ENCODE peak calls at places on chromosomes 5 and 9, in four cellular contexts. D is CD8-positive, alpha-beta memory T cell; S is NCI-H1105 treated with DMSO at 0.1 percent for 48 hours; C is RCC 7860. J is an unnamed sample.

GRCh38 chr5:37951946-37952721 is 112.3 kb upstream of the GDNF start:
- DNase-seq in S (no peak), C (no peak), D (no peak), J (no peak)

GRCh38 chr9:124593080-124594058 is 86.2 kb upstream of the NR5A1 start:
- DNase-seq in D (no peak), C (no peak), S (no peak), J (no peak)

GRCh38 chr5:148984333-148984732 is 78.5 kb downstream of the SH3TC2 start:
- DNase-seq in S (no peak), C (peak; percentile 92), D (no peak), J (no peak)

GRCh38 chr9:6078382-6079105 is 63.1 kb upstream of the RANBP6 start:
- DNase-seq in S (no peak), C (no peak), D (no peak), J (no peak)

GRCh38 chr9:127778280-127779135 is at the start of gene SH2D3C:
- DNase-seq in D (no peak), S (no peak), C (no peak), J (peak; percentile 43)

GRCh38 chr9:137251490-137252268 is 593 bp downstream of the STPG3 start:
- DNase-seq in C (no peak), D (no peak), S (no peak), J (no peak)

GRCh38 chr5:158599132-158599531 is 500.6 kb downstream of the EBF1 start:
- DNase-seq in S (no peak), C (no peak), D (no peak), J (no peak)

GRCh38 chr9:114226289-114227055 is 71.1 kb downstream of the COL27A1 start:
- DNase-seq in D (no peak), S (no peak), C (no peak), J (no peak)

GRCh38 chr5:18281947-18282557 is 647.8 kb downstream of the TAF11L14 start:
- DNase-seq in C (peak; percentile 48), S (peak; percentile 29), D (no peak), J (no peak)

GRCh38 chr5:96214442-96215197 is 218.4 kb downstream of the PCSK1 start:
- DNase-seq in D (no peak), C (peak; percentile 49), S (no peak), J (no peak)

GRCh38 chr5:127933348-127933747 is 150.2 kb upstream of the SLC12A2 start:
- DNase-seq in S (no peak), C (peak; percentile 10), D (no peak), J (no peak)

GRCh38 chr9:16442622-16443021 is 427.8 kb downstream of the BNC2 start:
- DNase-seq in S (no peak), C (peak; percentile 51), D (no peak), J (no peak)

GRCh38 chr5:102863058-102863457 is 108.0 kb downstream of the PAM start:
- DNase-seq in S (peak; percentile 18), C (no peak), D (no peak), J (no peak)

GRCh38 chr9:9603345-9603744 is 1009.5 kb downstream of the PTPRD start:
- DNase-seq in D (no peak), S (no peak), C (no peak), J (no peak)

GRCh38 chr5:71922584-71923106 is 184.6 kb upstream of the MAP1B start:
- DNase-seq in C (peak; percentile 45), S (no peak), D (no peak), J (no peak)

GRCh38 chr9:107425110-107426025 is 64.2 kb downstream of the KLF4 start:
- DNase-seq in D (peak; percentile 1), C (no peak), S (no peak), J (peak; percentile 34)

GRCh38 chr9:137426018-137426681 is 3.0 kb downstream of the NOXA1 start:
- DNase-seq in C (no peak), S (no peak), D (no peak), J (no peak)

GRCh38 chr5:133132717-133133116 is 80.9 kb downstream of the HSPA4 start:
- DNase-seq in D (no peak), C (no peak), S (no peak), J (no peak)